ENCODE peak calls at places on chromosomes 4 and X, in eight cellular contexts. One of them, this sample, is unnamed.

GRCh38 chrX:56120242-56120641 is 111.9 kb upstream of the KLF8 start:
- DNase-seq in central memory CD4-positive, alpha-beta T cell: no peak
- DNase-seq in stimulated activated CD8-positive, alpha-beta memory T cell treated with anti-CD3 and anti-CD28 coated beads, Interleukin-15, amount 100 ng/mL, for 24 hours: no peak
- DNase-seq in uterus: no peak
- DNase-seq in GF-D8: no peak
- DNase-seq in HT-29: no peak
- DNase-seq in thoracic aorta: no peak
- DNase-seq in Kasumi-1: no peak
- DNase-seq in this sample: no peak

GRCh38 chr4:123386608-123387007 is 10.0 kb upstream of the SPRY1 start:
- DNase-seq in uterus: no peak
- DNase-seq in stimulated activated CD8-positive, alpha-beta memory T cell treated with anti-CD3 and anti-CD28 coated beads, Interleukin-15, amount 100 ng/mL, for 24 hours: no peak
- DNase-seq in GF-D8: no peak
- DNase-seq in central memory CD4-positive, alpha-beta T cell: no peak
- DNase-seq in Kasumi-1: no peak
- DNase-seq in thoracic aorta: no peak
- DNase-seq in HT-29: no peak
- DNase-seq in this sample: no peak

GRCh38 chr4:19399001-19399400 is 852.7 kb upstream of the SLIT2 start:
- DNase-seq in Kasumi-1: no peak
- DNase-seq in HT-29: no peak
- DNase-seq in stimulated activated CD8-positive, alpha-beta memory T cell treated with anti-CD3 and anti-CD28 coated beads, Interleukin-15, amount 100 ng/mL, for 24 hours: no peak
- DNase-seq in GF-D8: no peak
- DNase-seq in uterus: no peak
- DNase-seq in central memory CD4-positive, alpha-beta T cell: no peak
- DNase-seq in thoracic aorta: no peak
- DNase-seq in this sample: no peak

GRCh38 chr4:83552924-83553323 is 17.0 kb downstream of the GPAT3 start:
- DNase-seq in Kasumi-1: no peak
- DNase-seq in stimulated activated CD8-positive, alpha-beta memory T cell treated with anti-CD3 and anti-CD28 coated beads, Interleukin-15, amount 100 ng/mL, for 24 hours: no peak
- DNase-seq in uterus: no peak
- DNase-seq in thoracic aorta: no peak
- DNase-seq in GF-D8: peak
- DNase-seq in central memory CD4-positive, alpha-beta T cell: no peak
- DNase-seq in HT-29: peak
- DNase-seq in this sample: no peak

GRCh38 chr4:39083164-39083563 is 21.1 kb downstream of the KLHL5 start:
- DNase-seq in stimulated activated CD8-positive, alpha-beta memory T cell treated with anti-CD3 and anti-CD28 coated beads, Interleukin-15, amount 100 ng/mL, for 24 hours: no peak
- DNase-seq in central memory CD4-positive, alpha-beta T cell: no peak
- DNase-seq in GF-D8: no peak
- DNase-seq in uterus: no peak
- DNase-seq in HT-29: no peak
- DNase-seq in thoracic aorta: no peak
- DNase-seq in Kasumi-1: no peak
- DNase-seq in this sample: no peak

GRCh38 chrX:46374371-46374770 is 170.8 kb downstream of the ZNF674 start:
- DNase-seq in Kasumi-1: no peak
- DNase-seq in central memory CD4-positive, alpha-beta T cell: no peak
- DNase-seq in stimulated activated CD8-positive, alpha-beta memory T cell treated with anti-CD3 and anti-CD28 coated beads, Interleukin-15, amount 100 ng/mL, for 24 hours: no peak
- DNase-seq in thoracic aorta: no peak
- DNase-seq in GF-D8: no peak
- DNase-seq in HT-29: no peak
- DNase-seq in uterus: no peak
- DNase-seq in this sample: no peak

GRCh38 chr4:153111426-153112070 is 92.7 kb upstream of the TRIM2 start:
- DNase-seq in HT-29: no peak
- DNase-seq in GF-D8: no peak
- DNase-seq in Kasumi-1: no peak
- DNase-seq in central memory CD4-positive, alpha-beta T cell: no peak
- DNase-seq in uterus: no peak
- DNase-seq in thoracic aorta: no peak
- DNase-seq in stimulated activated CD8-positive, alpha-beta memory T cell treated with anti-CD3 and anti-CD28 coated beads, Interleukin-15, amount 100 ng/mL, for 24 hours: no peak
- DNase-seq in this sample: no peak

GRCh38 chr4:155599596-155599995 is 67.1 kb upstream of the GUCY1A1 start:
- DNase-seq in thoracic aorta: no peak
- DNase-seq in uterus: no peak
- DNase-seq in stimulated activated CD8-positive, alpha-beta memory T cell treated with anti-CD3 and anti-CD28 coated beads, Interleukin-15, amount 100 ng/mL, for 24 hours: no peak
- DNase-seq in central memory CD4-positive, alpha-beta T cell: no peak
- DNase-seq in HT-29: no peak
- DNase-seq in Kasumi-1: no peak
- DNase-seq in GF-D8: no peak
- DNase-seq in this sample: no peak

GRCh38 chrX:65706041-65706828 is 38.8 kb downstream of the MSN start:
- DNase-seq in central memory CD4-positive, alpha-beta T cell: no peak
- DNase-seq in uterus: no peak
- DNase-seq in GF-D8: no peak
- DNase-seq in Kasumi-1: no peak
- DNase-seq in thoracic aorta: peak
- DNase-seq in stimulated activated CD8-positive, alpha-beta memory T cell treated with anti-CD3 and anti-CD28 coated beads, Interleukin-15, amount 100 ng/mL, for 24 hours: no peak
- DNase-seq in HT-29: peak
- DNase-seq in this sample: peak

GRCh38 chr4:145818001-145818400 is 120.6 kb downstream of the ZNF827 start:
- DNase-seq in thoracic aorta: no peak
- DNase-seq in Kasumi-1: no peak
- DNase-seq in uterus: no peak
- DNase-seq in GF-D8: no peak
- DNase-seq in HT-29: no peak
- DNase-seq in stimulated activated CD8-positive, alpha-beta memory T cell treated with anti-CD3 and anti-CD28 coated beads, Interleukin-15, amount 100 ng/mL, for 24 hours: no peak
- DNase-seq in central memory CD4-positive, alpha-beta T cell: no peak
- DNase-seq in this sample: no peak

GRCh38 chr4:182643801-182644311 is 273.3 kb downstream of the DCTD start:
- DNase-seq in central memory CD4-positive, alpha-beta T cell: no peak
- DNase-seq in GF-D8: no peak
- DNase-seq in uterus: no peak
- DNase-seq in thoracic aorta: no peak
- DNase-seq in Kasumi-1: no peak
- DNase-seq in HT-29: no peak
- DNase-seq in stimulated activated CD8-positive, alpha-beta memory T cell treated with anti-CD3 and anti-CD28 coated beads, Interleukin-15, amount 100 ng/mL, for 24 hours: no peak
- DNase-seq in this sample: no peak

GRCh38 chr4:181909368-181909767 is 333.8 kb upstream of the TENM3 start:
- DNase-seq in Kasumi-1: no peak
- DNase-seq in stimulated activated CD8-positive, alpha-beta memory T cell treated with anti-CD3 and anti-CD28 coated beads, Interleukin-15, amount 100 ng/mL, for 24 hours: no peak
- DNase-seq in central memory CD4-positive, alpha-beta T cell: no peak
- DNase-seq in GF-D8: no peak
- DNase-seq in thoracic aorta: no peak
- DNase-seq in HT-29: no peak
- DNase-seq in uterus: no peak
- DNase-seq in this sample: no peak

GRCh38 chr4:123072060-123072459 is 149.7 kb upstream of the NUDT6 start:
- DNase-seq in HT-29: no peak
- DNase-seq in Kasumi-1: no peak
- DNase-seq in uterus: no peak
- DNase-seq in central memory CD4-positive, alpha-beta T cell: no peak
- DNase-seq in GF-D8: no peak
- DNase-seq in stimulated activated CD8-positive, alpha-beta memory T cell treated with anti-CD3 and anti-CD28 coated beads, Interleukin-15, amount 100 ng/mL, for 24 hours: no peak
- DNase-seq in thoracic aorta: no peak
- DNase-seq in this sample: no peak

GRCh38 chrX:17854521-17854920 is 6.6 kb downstream of the RAI2 start:
- DNase-seq in central memory CD4-positive, alpha-beta T cell: no peak
- DNase-seq in Kasumi-1: no peak
- DNase-seq in HT-29: no peak
- DNase-seq in uterus: no peak
- DNase-seq in stimulated activated CD8-positive, alpha-beta memory T cell treated with anti-CD3 and anti-CD28 coated beads, Interleukin-15, amount 100 ng/mL, for 24 hours: no peak
- DNase-seq in GF-D8: no peak
- DNase-seq in thoracic aorta: no peak
- DNase-seq in this sample: no peak

This sample was measured in RWPE2.